ENCODE peak calls at places on chromosome 21, in five cellular contexts. U, T, J, P and L are unnamed samples.

GRCh38 chr21:36549470-36549869 is 69.5 kb upstream of the CLDN14 start:
- ATAC-seq in U (no peak), T (no peak), J (no peak), P (no peak), L (no peak)

GRCh38 chr21:29721242-29721641 is 218.6 kb downstream of the GRIK1 start:
- ATAC-seq in U (no peak), T (no peak), J (no peak), P (no peak), L (no peak)

GRCh38 chr21:35882791-35883240 is 177.5 kb downstream of the SETD4 start:
- ATAC-seq in U (no peak), T (no peak), J (no peak), P (no peak), L (no peak)

GRCh38 chr21:21971384-21971783 is 973.2 kb downstream of the NCAM2 start:
- ATAC-seq in U (no peak), T (no peak), J (no peak), P (no peak), L (no peak)

GRCh38 chr21:32914424-32915070 is 111.2 kb upstream of the OLIG2 start:
- ATAC-seq in U (peak), T (peak), J (no peak), P (no peak), L (peak)

GRCh38 chr21:33549848-33550771 is 7.3 kb downstream of the SON start:
- ATAC-seq in U (no peak), T (peak), J (peak), P (no peak), L (no peak)

GRCh38 chr21:43369124-43369523 is 57.8 kb downstream of the SIK1 start:
- ATAC-seq in U (no peak), T (peak), J (peak), P (peak), L (peak)

GRCh38 chr21:44427241-44428120 is 27.8 kb upstream of the LRRC3 start:
- ATAC-seq in U (no peak), T (no peak), J (no peak), P (peak), L (no peak)

GRCh38 chr21:34536820-34537219 is 24.8 kb upstream of the KCNE1 start:
- ATAC-seq in U (no peak), T (no peak), J (no peak), P (no peak), L (no peak)

GRCh38 chr21:39681257-39681656 is 63.7 kb upstream of the IGSF5 start:
- ATAC-seq in U (no peak), T (no peak), J (no peak), P (no peak), L (no peak)